ENCODE peak calls at places on chromosomes 1 and 21, in six cellular contexts. A is psoas muscle, C is endodermal cell, I is fibroblast of pulmonary artery, V is GM06990, Y is astrocyte of the spinal cord. B is an unnamed sample.

GRCh38 chr1:243313635-243314536 is 58.0 kb downstream of the SDCCAG8 start:
- DNase-seq in Y (no peak), V (peak; percentile 71), C (no peak), A (no peak), I (no peak), B (no peak)

GRCh38 chr1:35656863-35657232 is 15.5 kb upstream of the PSMB2 start:
- DNase-seq in I (no peak), Y (no peak), V (no peak), C (no peak), A (no peak), B (no peak)

GRCh38 chr1:26404641-26405040 is 6.0 kb upstream of the LIN28A start:
- DNase-seq in Y (no peak), V (no peak), C (no peak), I (no peak), A (no peak), B (no peak)

GRCh38 chr1:109668123-109668800 is 405 bp downstream of the GSTM2 start:
- DNase-seq in A (peak; percentile 62), I (no peak), C (no peak), V (no peak), Y (no peak), B (no peak)

GRCh38 chr1:6184083-6184783 is 4.1 kb upstream of the CHD5 start:
- DNase-seq in A (no peak), C (peak; percentile 58), Y (no peak), V (no peak), I (no peak), B (peak; percentile 47)

GRCh38 chr1:53629101-53629691 is 109.8 kb downstream of the GLIS1 start:
- DNase-seq in Y (no peak), A (no peak), C (peak; percentile 32), V (no peak), I (no peak), B (no peak)

GRCh38 chr21:30126575-30126974 is 40.0 kb downstream of the CLDN17 start:
- DNase-seq in Y (no peak), C (no peak), I (no peak), V (no peak), A (no peak), B (peak; percentile 20)

GRCh38 chr21:39523398-39523797 is 71.6 kb downstream of the SH3BGR start:
- DNase-seq in C (no peak), V (no peak), Y (no peak), I (peak; percentile 7), A (no peak), B (peak; percentile 60)

GRCh38 chr1:15883326-15883725 is 35.8 kb downstream of the SPEN start:
- DNase-seq in A (no peak), Y (no peak), C (no peak), I (no peak), V (no peak), B (no peak)

GRCh38 chr1:207807395-207808321 is 55.8 kb downstream of the CD46 start:
- DNase-seq in V (no peak), Y (no peak), I (no peak), A (peak; percentile 85), C (peak; percentile 39), B (no peak)

GRCh38 chr1:6385673-6386191 is 7.8 kb downstream of the ACOT7 start:
- DNase-seq in C (peak; percentile 94), I (peak; percentile 92), V (no peak), Y (peak; percentile 85), A (no peak), B (peak; percentile 97)

GRCh38 chr1:43704838-43705237 is 2.5 kb upstream of the ST3GAL3 start:
- DNase-seq in C (no peak), I (peak; percentile 39), Y (peak; percentile 43), A (peak; percentile 71), V (no peak), B (peak; percentile 58)

GRCh38 chr21:44916965-44917364 is 3.7 kb downstream of the ITGB2 start:
- DNase-seq in C (no peak), Y (no peak), I (peak; percentile 22), V (no peak), A (no peak), B (peak; percentile 91)

GRCh38 chr1:155961937-155962336 is 16.4 kb downstream of the ARHGEF2 start:
- DNase-seq in A (peak; percentile 83), C (peak; percentile 67), Y (peak; percentile 96), I (peak; percentile 93), V (no peak), B (peak; percentile 100)

GRCh38 chr1:57165546-57165945 is 199.7 kb upstream of the C8B start:
- DNase-seq in C (no peak), I (no peak), A (no peak), V (no peak), Y (peak; percentile 14), B (no peak)

GRCh38 chr1:46034601-46035516 is 97.6 kb downstream of the PIK3R3 start:
- DNase-seq in C (peak; percentile 66), V (no peak), Y (no peak), A (no peak), I (no peak), B (no peak)

GRCh38 chr1:42844592-42845140 is 1.7 kb upstream of the ZNF691 start:
- DNase-seq in A (no peak), V (no peak), Y (no peak), C (no peak), I (peak; percentile 14), B (peak; percentile 40)

DNA sequence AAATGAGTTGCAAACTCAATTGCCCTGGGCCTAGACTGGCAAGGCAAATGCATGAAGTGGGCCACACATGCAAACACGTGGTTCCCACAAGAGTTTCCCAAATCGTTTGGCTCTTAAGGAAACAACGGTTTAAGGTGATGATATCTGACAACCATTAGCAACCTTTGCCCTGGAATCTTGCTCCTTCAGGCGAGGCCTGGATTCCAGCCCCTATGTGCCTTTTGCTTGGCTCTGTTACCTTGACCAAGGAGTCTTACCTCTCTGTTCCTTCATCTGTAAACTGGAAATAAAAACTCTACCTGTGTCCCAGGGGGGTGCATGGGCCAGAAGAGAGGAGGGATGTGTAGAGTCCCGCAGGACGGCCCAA is 72.1 kb upstream of the CASZ1 start:
- DNase-seq in A (peak; percentile 17), Y (no peak), V (no peak), C (no peak), I (no peak), B (no peak)
- TF ChIP-seq CTCF in A (no peak), Y (no peak), V (no peak), C (no peak), I (no peak), B (no peak)

GRCh38 chr21:38170283-38170682 is 86.5 kb upstream of the KCNJ15 start:
- DNase-seq in C (peak; percentile 84), Y (peak; percentile 61), A (no peak), I (peak; percentile 37), V (no peak), B (peak; percentile 68)

GRCh38 chr21:38175321-38175720 is 81.5 kb upstream of the KCNJ15 start:
- DNase-seq in I (peak; percentile 16), A (no peak), V (no peak), C (no peak), Y (no peak), B (no peak)

GRCh38 chr21:38170705-38171682 is 85.8 kb upstream of the KCNJ15 start:
- DNase-seq in A (no peak), C (no peak), I (peak; percentile 6), V (no peak), Y (peak; percentile 32), B (peak; percentile 47)

GRCh38 chr21:38167345-38167744 is 89.4 kb upstream of the KCNJ15 start:
- DNase-seq in Y (no peak), C (no peak), A (no peak), I (no peak), V (no peak), B (no peak)

GRCh38 chr21:38171723-38172344 is 85.0 kb upstream of the KCNJ15 start:
- DNase-seq in A (no peak), V (no peak), Y (peak; percentile 69), I (peak; percentile 41), C (peak; percentile 91), B (peak; percentile 33)
- TF ChIP-seq CTCF in A (no peak), V (no peak), Y (peak; percentile 42), I (no peak), C (peak; percentile 43), B (peak; percentile 4)

GRCh38 chr1:236059011-236059410 is 5.9 kb downstream of the NID1 start:
- DNase-seq in I (no peak), C (no peak), V (no peak), Y (no peak), A (no peak), B (no peak)
- TF ChIP-seq CTCF in I (no peak), C (no peak), V (no peak), Y (no peak), A (no peak), B (no peak)

GRCh38 chr21:33025106-33025470 is 647 bp upstream of the OLIG2 start:
- DNase-seq in Y (no peak), A (no peak), C (peak; percentile 91), V (no peak), I (no peak), B (no peak)
- TF ChIP-seq CTCF in Y (no peak), A (no peak), C (peak; percentile 73), V (no peak), I (no peak), B (no peak)

GRCh38 chr1:198686069-198686728 is 47.4 kb downstream of the PTPRC start:
- DNase-seq in V (no peak), Y (peak; percentile 74), I (peak; percentile 70), A (no peak), C (no peak), B (peak; percentile 63)
- TF ChIP-seq CTCF in V (peak; percentile 7), Y (peak; percentile 20), I (peak; percentile 33), A (no peak), C (peak; percentile 65), B (peak; percentile 48)

DNA sequence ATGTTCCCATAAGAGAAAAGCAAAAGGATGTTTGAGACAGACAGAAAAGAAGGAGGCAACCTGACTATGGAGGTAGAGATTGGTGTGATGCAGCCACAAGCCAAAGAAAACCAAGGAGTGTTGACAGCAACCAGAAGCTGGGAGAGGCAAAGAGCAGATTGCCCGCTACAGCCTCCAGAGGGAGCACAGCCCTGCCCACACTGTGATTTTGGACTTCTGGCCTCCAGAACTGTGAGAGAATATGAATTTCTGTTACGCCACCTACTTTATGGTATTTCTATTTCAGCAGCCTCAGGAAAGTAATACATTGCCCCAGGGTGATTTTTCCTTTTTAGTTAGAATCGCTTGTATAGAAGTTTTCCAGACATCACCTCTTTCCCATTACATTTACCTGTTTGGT is 28.4 kb downstream of the SLAMF6 start:
- DNase-seq in I (no peak), A (no peak), Y (no peak), C (peak; percentile 59), V (no peak), B (peak; percentile 35)
- TF ChIP-seq CTCF in I (peak; percentile 32), A (no peak), Y (peak; percentile 23), C (peak; percentile 73), V (peak; percentile 34), B (peak; percentile 31)

GRCh38 chr1:67721112-67721511 is 36.1 kb downstream of the GADD45A start:
- DNase-seq in V (no peak), Y (no peak), A (no peak), I (no peak), C (peak; percentile 75), B (no peak)
- TF ChIP-seq CTCF in V (no peak), Y (no peak), A (no peak), I (no peak), C (no peak), B (no peak)

GRCh38 chr21:34857874-34858273 is 189.1 kb downstream of the CLIC6 start:
- DNase-seq in Y (no peak), C (peak; percentile 67), I (no peak), V (no peak), A (no peak), B (no peak)
- TF ChIP-seq CTCF in Y (peak; percentile 37), C (peak; percentile 70), I (peak; percentile 20), V (peak; percentile 20), A (peak; percentile 16), B (no peak)